ENCODE peak calls at places on chromosomes 3 and 15, in nine cellular contexts. W is breast epithelium; B is AG09319; I is BJ; N is hepatocyte; M is glutamatergic neuron; C is GM13976; K is CD4-positive, alpha-beta T cell; G is retinal pigment epithelial cell. R is an unnamed sample.

GRCh38 chr3:13451301-13451673 is 28.8 kb upstream of the HDAC11 start:
- DNase-seq in W (no peak), B (no peak), I (no peak), N (no peak), M (no peak), C (no peak), K (peak; percentile 6), G (no peak), R (no peak)

GRCh38 chr3:187264946-187265345 is 26.6 kb downstream of the MASP1 start:
- DNase-seq in W (no peak), B (no peak), I (no peak), N (no peak), M (no peak), C (no peak), K (no peak), G (no peak), R (no peak)

GRCh38 chr15:52651868-52652267 is 27.3 kb downstream of the ATOSA start:
- DNase-seq in W (no peak), B (peak; percentile 75), I (peak; percentile 58), N (peak; percentile 84), M (peak; percentile 40), C (no peak), K (peak; percentile 6), G (peak; percentile 77), R (no peak)

GRCh38 chr3:3476669-3477068 is 297.2 kb upstream of the CRBN start:
- DNase-seq in W (no peak), B (no peak), I (no peak), N (no peak), M (no peak), C (no peak), K (no peak), G (no peak), R (no peak)

GRCh38 chr15:88258021-88258641 is 1.6 kb upstream of the NTRK3 start:
- DNase-seq in W (no peak), B (no peak), I (no peak), N (peak; percentile 53), M (peak; percentile 78), C (no peak), K (no peak), G (no peak), R (no peak)

GRCh38 chr3:138494607-138494929 is 60.2 kb downstream of the ESYT3 start:
- DNase-seq in W (no peak), B (no peak), I (no peak), N (no peak), M (no peak), C (no peak), K (no peak), G (no peak), R (no peak)

GRCh38 chr15:40106203-40107161 is 2.2 kb downstream of the BMF start:
- DNase-seq in W (peak; percentile 77), B (no peak), I (no peak), N (peak; percentile 91), M (no peak), C (peak; percentile 74), K (no peak), G (peak; percentile 79), R (no peak)

GRCh38 chr15:82971223-82971984 is 14.6 kb upstream of the RAMAC start:
- DNase-seq in W (no peak), B (no peak), I (no peak), N (no peak), M (no peak), C (no peak), K (no peak), G (no peak), R (no peak)

GRCh38 chr3:69500604-69501003 is 114.7 kb upstream of the FRMD4B start:
- DNase-seq in W (no peak), B (no peak), I (no peak), N (no peak), M (no peak), C (no peak), K (no peak), G (no peak), R (no peak)

GRCh38 chr15:58515807-58516206 is 84.0 kb downstream of the LIPC start:
- DNase-seq in W (no peak), B (no peak), I (no peak), N (no peak), M (no peak), C (peak; percentile 50), K (no peak), G (no peak), R (no peak)

DNA sequence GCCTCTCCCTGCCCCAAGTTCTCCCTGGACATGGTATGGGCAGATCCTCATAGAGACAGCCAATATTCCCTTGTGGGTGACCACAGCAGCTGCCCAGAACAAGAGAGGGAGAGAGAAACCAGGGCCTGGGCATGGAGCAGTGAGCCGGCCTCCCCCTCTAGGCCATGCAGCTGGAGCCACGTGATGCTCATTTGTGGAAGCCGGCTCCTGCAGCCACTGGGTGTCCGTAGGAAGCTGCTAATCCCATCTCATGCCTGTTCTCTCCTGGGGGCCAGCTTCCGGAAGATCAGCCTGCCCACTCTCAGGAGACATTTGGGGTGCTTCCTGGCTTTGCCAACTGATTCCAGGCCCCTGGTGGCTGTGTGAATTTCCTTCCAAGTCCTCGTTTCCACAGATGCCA is 55.4 kb downstream of the LINGO1 start:
- DNase-seq in W (no peak), B (no peak), I (no peak), N (no peak), M (no peak), C (no peak), K (no peak), G (peak; percentile 26), R (peak; percentile 64)
- TF ChIP-seq CTCF in W (no peak), B (no peak), I (no peak), N (no peak), M (no peak), C (no peak), K (no peak), G (no peak), R (no peak)

GRCh38 chr3:10706156-10707088 is 109.6 kb upstream of the SLC6A11 start:
- DNase-seq in W (no peak), B (no peak), I (no peak), N (no peak), M (no peak), C (no peak), K (no peak), G (no peak), R (no peak)

GRCh38 chr3:10702961-10703740 is 112.9 kb upstream of the SLC6A11 start:
- DNase-seq in W (no peak), B (no peak), I (no peak), N (no peak), M (peak; percentile 79), C (no peak), K (no peak), G (no peak), R (no peak)

GRCh38 chr3:10700821-10701220 is 115.2 kb upstream of the SLC6A11 start:
- DNase-seq in W (no peak), B (no peak), I (no peak), N (no peak), M (no peak), C (no peak), K (no peak), G (no peak), R (no peak)

GRCh38 chr3:10707089-10707983 is 108.7 kb upstream of the SLC6A11 start:
- DNase-seq in W (no peak), B (no peak), I (no peak), N (no peak), M (peak; percentile 57), C (peak; percentile 34), K (no peak), G (no peak), R (no peak)

DNA sequence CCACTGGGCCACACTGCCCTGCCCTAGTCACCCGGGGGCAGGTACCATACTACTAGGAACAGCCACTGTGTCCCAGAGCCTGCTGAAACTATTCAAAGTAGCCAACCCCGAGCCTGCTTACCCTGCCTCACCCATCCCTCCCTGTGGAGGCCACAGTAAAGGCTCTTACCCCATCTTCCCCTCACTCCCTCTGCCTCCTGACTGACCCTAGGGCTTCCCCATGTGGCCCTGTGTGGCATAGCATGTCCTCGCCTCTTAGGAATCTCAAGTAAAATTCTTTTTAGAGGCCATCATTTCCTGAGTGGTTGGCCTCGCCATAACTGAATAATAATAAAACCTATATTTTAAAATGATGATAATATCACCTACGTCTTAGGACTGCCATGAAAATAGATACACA is 112.2 kb upstream of the SLC6A11 start:
- DNase-seq in W (no peak), B (no peak), I (no peak), N (no peak), M (peak; percentile 56), C (no peak), K (no peak), G (no peak), R (no peak)
- TF ChIP-seq CTCF in W (no peak), B (no peak), I (peak; percentile 28), N (peak; percentile 15), M (peak; percentile 52), C (no peak), K (no peak), G (peak; percentile 58), R (peak; percentile 40)

GRCh38 chr3:54376941-54377578 is 254.7 kb downstream of the CACNA2D3 start:
- DNase-seq in W (no peak), B (no peak), I (no peak), N (no peak), M (no peak), C (no peak), K (no peak), G (no peak), R (no peak)

GRCh38 chr3:54376440-54376839 is 254.1 kb downstream of the CACNA2D3 start:
- DNase-seq in W (no peak), B (no peak), I (no peak), N (no peak), M (no peak), C (no peak), K (no peak), G (no peak), R (no peak)

DNA sequence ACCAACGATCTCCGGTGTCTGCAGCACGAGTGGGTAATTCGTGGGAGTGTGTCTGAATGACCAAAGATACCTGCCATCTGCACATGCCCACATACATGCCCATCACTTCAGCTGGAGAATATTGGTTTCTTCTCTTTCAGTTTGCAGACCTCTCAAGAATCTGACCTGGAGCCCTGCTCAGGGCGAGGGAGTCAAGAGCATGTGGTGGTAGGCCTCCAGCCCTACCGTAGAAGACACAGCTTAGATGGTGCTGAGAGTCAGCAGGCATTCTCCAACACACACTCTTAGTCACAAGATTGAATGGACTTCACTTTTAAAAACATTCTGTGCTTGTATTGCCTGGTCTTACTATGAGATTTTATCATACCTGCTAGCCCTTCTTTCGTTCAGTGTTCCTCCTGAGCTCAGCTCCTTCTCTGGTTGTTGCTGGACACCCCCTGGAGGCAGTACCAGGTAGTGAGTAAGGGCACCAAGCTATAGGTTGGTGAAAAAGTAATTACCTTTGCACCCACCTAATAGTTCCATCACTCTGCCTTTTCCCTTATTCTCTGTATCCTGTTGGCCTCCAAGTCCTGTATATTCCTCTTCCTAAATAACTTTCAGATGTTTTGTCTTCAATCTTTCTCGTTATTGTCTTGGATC is 252.0 kb downstream of the CACNA2D3 start:
- DNase-seq in W (no peak), B (no peak), I (no peak), N (peak; percentile 53), M (no peak), C (peak; percentile 10), K (no peak), G (no peak), R (no peak)
- TF ChIP-seq CTCF in W (peak; percentile 42), B (peak; percentile 39), I (peak; percentile 7), N (peak; percentile 55), M (peak; percentile 46), C (peak; percentile 4), K (no peak), G (peak; percentile 27), R (peak; percentile 44)

DNA sequence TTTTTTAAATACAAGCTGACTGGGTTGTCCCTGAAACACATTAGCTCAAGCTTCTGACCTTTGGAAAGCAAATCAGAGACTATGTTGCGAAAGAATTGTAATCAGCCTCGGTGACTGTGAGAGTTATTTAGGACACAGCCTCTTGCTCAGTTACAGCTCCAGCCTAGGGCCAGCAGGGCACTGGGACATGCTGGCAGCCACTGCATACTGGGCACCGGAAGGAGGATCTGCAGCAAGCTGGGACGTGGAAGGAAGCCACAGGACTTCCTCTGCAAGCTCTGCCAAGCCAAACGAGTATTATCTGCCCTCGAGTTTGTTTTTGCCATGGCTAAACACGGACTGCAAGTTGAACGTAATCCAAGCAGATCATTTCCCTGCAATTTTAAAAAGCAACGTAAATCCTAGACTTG is 24.4 kb upstream of the COPG1 start:
- DNase-seq in W (peak; percentile 76), B (no peak), I (no peak), N (peak; percentile 61), M (no peak), C (no peak), K (no peak), G (no peak), R (no peak)
- TF ChIP-seq CTCF in W (no peak), B (no peak), I (no peak), N (no peak), M (no peak), C (no peak), K (no peak), G (no peak), R (no peak)